ENCODE peak calls at places on chromosomes 16 and 17, in four cellular contexts. L is WTC11, C is K562, G is HepG2. O is an unnamed sample.

GRCh38 chr17:50480142-50480764 is 1.6 kb downstream of the RSAD1 start:
- DNase-seq in L (no peak), C (no peak), G (no peak), O (no peak)

GRCh38 chr17:72614871-72615626 is 477.4 kb downstream of the SLC39A11 start:
- DNase-seq in G (peak; percentile 98), L (peak; percentile 29), C (no peak), O (no peak)

GRCh38 chr16:47461598-47462266 is 601 bp downstream of the PHKB start:
- DNase-seq in C (peak; percentile 55), G (peak; percentile 68), L (no peak), O (peak; percentile 17)

GRCh38 chr17:49997256-49997735 is 2.3 kb upstream of the DLX3 start:
- DNase-seq in G (no peak), L (no peak), C (peak; percentile 5), O (no peak)

GRCh38 chr16:88288303-88288702 is 94.5 kb upstream of the ZNF469 start:
- DNase-seq in L (no peak), G (no peak), C (no peak), O (no peak)

GRCh38 chr16:27169511-27170071 is 33.7 kb upstream of the KDM8 start:
- DNase-seq in G (peak; percentile 53), C (no peak), L (no peak), O (peak; percentile 29)

GRCh38 chr16:50501986-50502615 is 46.1 kb upstream of the NKD1 start:
- DNase-seq in L (no peak), C (no peak), G (no peak), O (no peak)

GRCh38 chr17:65185686-65186382 is 48.7 kb downstream of the RGS9 start:
- DNase-seq in L (no peak), C (no peak), G (no peak), O (peak; percentile 68)

GRCh38 chr16:87828071-87828971 is 41.0 kb downstream of the SLC7A5 start:
- DNase-seq in C (no peak), G (no peak), L (no peak), O (no peak)

GRCh38 chr17:8133398-8133797 is 9.5 kb upstream of the HES7 start:
- DNase-seq in C (no peak), L (peak; percentile 64), G (no peak), O (no peak)

GRCh38 chr17:42667088-42667951 is 8.2 kb downstream of the TUBG2 start:
- DNase-seq in C (no peak), G (peak; percentile 47), L (no peak), O (peak; percentile 85)

GRCh38 chr17:49114703-49115102 is 17.9 kb upstream of the B4GALNT2 start:
- DNase-seq in G (no peak), L (no peak), C (no peak), O (no peak)

GRCh38 chr16:5581963-5582362 is 484.4 kb upstream of the EEF2KMT start:
- DNase-seq in C (no peak), L (no peak), G (no peak), O (no peak)

GRCh38 chr16:27670071-27670825 is 120.3 kb downstream of the KATNIP start:
- DNase-seq in C (no peak), G (no peak), L (no peak), O (no peak)

GRCh38 chr17:72158895-72159885 is 38.4 kb downstream of the SOX9 start:
- DNase-seq in C (no peak), L (no peak), G (peak; percentile 23), O (no peak)

GRCh38 chr17:13702266-13702665 is 100.5 kb upstream of the HS3ST3A1 start:
- DNase-seq in C (no peak), L (no peak), G (no peak), O (no peak)

GRCh38 chr17:4364622-4365041 is 1.8 kb downstream of the UBE2G1 start:
- DNase-seq in G (no peak), C (no peak), L (no peak), O (no peak)

GRCh38 chr17:82838386-82839063 is 1.3 kb downstream of the ZNF750 start:
- DNase-seq in L (no peak), C (no peak), G (peak; percentile 88), O (no peak)

GRCh38 chr17:82839617-82840292 is at the start of gene ZNF750:
- DNase-seq in L (peak; percentile 31), G (no peak), C (no peak), O (no peak)

GRCh38 chr17:82837586-82838320 is 2.1 kb downstream of the ZNF750 start:
- DNase-seq in C (no peak), G (no peak), L (no peak), O (no peak)

GRCh38 chr17:82841921-82842596 is 2.2 kb upstream of the ZNF750 start:
- DNase-seq in G (no peak), C (no peak), L (no peak), O (no peak)

GRCh38 chr17:82840431-82840831 is 609 bp upstream of the ZNF750 start:
- DNase-seq in C (no peak), G (no peak), L (peak; percentile 36), O (no peak)
- TF ChIP-seq FOXJ3 in C (no peak), G (no peak), L (no peak), O (no peak)

DNA sequence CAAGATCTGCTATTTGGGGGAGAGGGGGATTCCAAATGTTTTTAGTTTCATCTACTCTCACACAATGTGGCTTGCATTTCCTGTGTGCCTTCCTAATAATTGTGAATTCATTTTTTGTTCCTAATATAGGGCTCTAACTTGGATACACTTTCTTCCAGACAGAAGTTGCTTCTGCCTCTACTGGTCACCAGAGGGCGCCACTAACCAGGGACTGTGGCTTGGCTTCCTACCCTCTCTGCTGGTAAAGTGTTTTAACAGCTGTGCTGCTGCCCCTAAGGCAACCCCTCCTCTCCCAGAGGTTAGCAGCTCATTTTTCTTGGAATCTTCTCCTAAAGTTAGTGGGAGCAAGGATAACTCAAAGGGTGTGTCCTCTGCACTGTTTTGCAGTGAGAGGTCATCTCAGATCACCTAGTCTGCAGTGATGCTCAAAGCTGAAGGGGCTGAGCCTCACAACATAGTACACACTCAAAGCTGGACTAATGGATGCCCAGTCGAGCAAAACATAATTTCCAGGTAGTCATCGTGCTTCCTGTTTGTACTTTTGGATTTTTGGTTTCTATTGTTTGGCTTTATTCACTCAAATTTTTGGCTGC is 5.0 kb upstream of the PRSS54 start:
- DNase-seq in G (peak; percentile 26), C (peak; percentile 30), L (peak; percentile 65), O (no peak)
- TF ChIP-seq FOXJ3 in G (no peak), C (no peak), L (no peak), O (no peak)

DNA sequence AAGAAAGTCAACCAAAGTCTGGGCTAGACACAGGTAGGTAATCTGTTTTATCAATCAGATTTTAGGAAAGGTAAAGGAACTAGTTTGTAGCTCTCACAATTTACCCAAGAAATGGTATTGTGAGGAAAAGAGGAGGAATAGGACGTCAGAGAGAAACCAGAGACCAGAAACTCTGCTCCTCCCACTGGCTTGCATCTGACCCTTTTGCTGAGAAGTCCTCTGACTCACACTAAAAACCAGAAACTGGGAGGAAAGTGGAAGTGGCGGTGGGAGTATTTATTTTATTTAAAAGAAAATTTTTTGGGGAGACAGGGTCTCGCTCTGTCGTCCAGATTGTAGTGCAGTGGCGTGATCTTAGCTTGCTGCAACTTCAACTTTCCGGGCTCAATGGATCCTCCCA is 38.0 kb upstream of the MNT start:
- DNase-seq in L (no peak), G (no peak), C (no peak), O (no peak)
- TF ChIP-seq FOXJ3 in L (no peak), G (no peak), C (no peak), O (no peak)

DNA sequence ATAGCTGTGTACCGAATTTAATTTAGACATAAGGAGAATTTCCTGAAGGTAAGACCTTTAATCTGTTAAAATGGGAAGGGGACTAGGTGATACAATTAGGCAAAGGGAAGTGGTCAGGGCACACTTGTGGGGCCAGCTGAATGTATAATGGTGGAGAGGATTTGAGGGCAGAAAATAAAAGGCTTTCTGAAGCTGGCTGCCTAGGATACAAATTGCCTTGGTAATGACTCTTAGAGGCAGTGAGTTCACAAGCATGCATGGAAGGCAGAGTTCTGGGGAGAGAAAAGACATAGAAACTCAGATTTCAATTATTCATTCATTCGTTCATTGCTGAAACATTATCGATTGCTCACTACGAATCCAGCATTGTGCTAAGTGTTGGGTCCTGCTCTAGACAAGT is 12.4 kb upstream of the NFAT5 start:
- DNase-seq in C (no peak), G (no peak), L (no peak), O (no peak)
- TF ChIP-seq FOXJ3 in C (no peak), G (no peak), L (no peak), O (no peak)

DNA sequence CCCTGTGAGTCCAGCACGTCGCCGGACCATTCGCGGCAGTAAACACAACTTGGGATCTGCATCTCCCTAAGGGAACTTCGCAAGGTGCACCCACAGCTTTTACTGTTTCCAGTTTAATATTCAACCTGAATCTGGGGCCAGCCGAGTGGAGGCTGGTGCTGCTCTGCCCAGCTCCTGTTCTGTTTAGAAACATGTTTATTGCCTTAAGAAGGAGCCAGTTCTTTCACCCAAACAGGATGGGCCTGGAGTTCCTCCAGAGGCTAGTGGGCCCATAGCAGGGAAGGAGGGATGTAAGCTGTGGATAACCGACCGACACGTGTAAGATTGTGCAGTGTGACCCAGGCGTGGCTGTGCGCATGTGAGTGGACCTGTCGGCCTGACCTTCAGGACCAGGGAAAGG is 17.4 kb downstream of the TBC1D24 start:
- DNase-seq in C (no peak), L (no peak), G (no peak), O (no peak)
- TF ChIP-seq FOXJ3 in C (no peak), L (no peak), G (no peak), O (no peak)

DNA sequence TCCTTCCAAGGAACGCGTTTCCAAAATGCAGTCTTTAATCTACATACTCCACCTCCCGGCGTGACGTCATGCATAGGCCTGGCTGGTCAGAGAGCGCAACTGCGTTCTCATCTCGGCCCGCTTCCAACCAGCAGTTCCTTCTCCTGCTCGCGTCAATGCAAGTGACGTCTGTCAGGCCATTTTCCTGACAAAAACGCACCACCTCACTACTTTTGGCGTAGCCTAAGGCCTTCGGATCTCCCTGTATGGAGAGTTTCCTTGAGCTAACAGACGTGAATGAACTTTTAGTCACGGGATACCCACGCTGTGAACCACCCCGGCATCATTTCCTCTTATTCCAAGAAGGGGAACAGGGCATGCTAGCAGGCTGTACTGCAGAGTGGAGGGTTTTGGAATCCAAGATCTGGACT is 25.0 kb downstream of the TEX14 start:
- DNase-seq in G (no peak), L (no peak), C (peak; percentile 77), O (no peak)
- TF ChIP-seq FOXJ3 in G (no peak), L (no peak), C (no peak), O (no peak)

GRCh38 chr16:16163571-16163970 is 59.7 kb downstream of the ABCC6 start:
- DNase-seq in C (no peak), L (no peak), G (no peak), O (no peak)
- TF ChIP-seq FOXJ3 in C (no peak), L (no peak), G (no peak), O (no peak)

GRCh38 chr17:38868968-38869646 is 751 bp upstream of the LASP1 start:
- DNase-seq in L (peak; percentile 95), C (peak; percentile 70), G (peak; percentile 90), O (peak; percentile 81)

GRCh38 chr17:38867179-38867994 is 2.5 kb upstream of the LASP1 start:
- DNase-seq in C (peak; percentile 58), L (peak; percentile 65), G (peak; percentile 77), O (no peak)

GRCh38 chr17:38870259-38871165 is 654 bp downstream of the LASP1 start:
- DNase-seq in L (peak; percentile 65), C (peak; percentile 86), G (peak; percentile 40), O (peak; percentile 83)

GRCh38 chr17:38869647-38870258 is at the start of gene LASP1:
- DNase-seq in L (peak; percentile 80), G (peak; percentile 77), C (peak; percentile 92), O (peak; percentile 96)

GRCh38 chr17:38868095-38868967 is 1.5 kb upstream of the LASP1 start:
- DNase-seq in G (peak; percentile 70), C (peak; percentile 45), L (no peak), O (no peak)
- TF ChIP-seq FOXJ3 in G (no peak), C (no peak), L (no peak), O (no peak)

O was measured in SK-N-SH.